ENCODE peak calls at places on chromosomes 1 and 21, in six cellular contexts. T, S, X, B, L and M are unnamed samples.

GRCh38 chr1:205451759-205452164 is 4.1 kb downstream of the BLACAT1 start:
- DNase-seq in X (no peak), T (no peak), B (peak; percentile 67), L (no peak), S (no peak), M (no peak)

GRCh38 chr1:201290551-201290950 is 7.2 kb downstream of the PKP1 start:
- DNase-seq in S (no peak), B (no peak), X (no peak), L (no peak), T (no peak), M (no peak)

GRCh38 chr1:184986250-184986649 is 11.9 kb upstream of the NIBAN1 start:
- DNase-seq in T (no peak), B (no peak), S (no peak), L (no peak), X (peak; percentile 43), M (peak; percentile 45)

GRCh38 chr1:160061376-160062100 is 8.4 kb downstream of the KCNJ10 start:
- DNase-seq in X (peak; percentile 52), T (no peak), L (no peak), B (no peak), S (no peak), M (no peak)

GRCh38 chr1:172352435-172352834 is 68.0 kb upstream of the C1orf105 start:
- DNase-seq in S (no peak), T (no peak), B (no peak), X (peak; percentile 90), L (no peak), M (peak; percentile 57)

GRCh38 chr1:54016343-54017282 is 1.4 kb downstream of the LDLRAD1 start:
- DNase-seq in X (peak; percentile 89), S (no peak), B (no peak), L (no peak), T (no peak), M (peak; percentile 39)

GRCh38 chr1:61320575-61320974 is 238.2 kb downstream of the NFIA start:
- DNase-seq in S (no peak), L (no peak), X (no peak), B (no peak), T (no peak), M (no peak)

GRCh38 chr21:23152130-23152529 is 2153.9 kb downstream of the NCAM2 start:
- DNase-seq in L (no peak), X (no peak), B (no peak), S (no peak), T (no peak), M (no peak)

GRCh38 chr1:79519084-79519760 is 512.7 kb upstream of the ADGRL4 start:
- DNase-seq in B (no peak), L (no peak), S (no peak), X (no peak), T (no peak), M (no peak)

GRCh38 chr1:222777977-222778376 is 36.9 kb upstream of the DISP1 start:
- DNase-seq in X (peak; percentile 98), L (no peak), S (no peak), T (no peak), B (no peak), M (no peak)

GRCh38 chr1:33633019-33633801 is 160.8 kb downstream of the ZSCAN20 start:
- DNase-seq in S (peak; percentile 94), L (peak; percentile 59), T (peak; percentile 89), X (peak; percentile 71), B (peak; percentile 90), M (peak; percentile 83)

GRCh38 chr1:30639881-30640452 is 83.4 kb downstream of the MATN1 start:
- DNase-seq in L (no peak), X (no peak), B (no peak), S (no peak), T (no peak), M (no peak)

GRCh38 chr1:20079661-20080305 is 9.8 kb downstream of the PLA2G5 start:
- DNase-seq in L (no peak), T (no peak), X (no peak), B (no peak), S (no peak), M (no peak)

GRCh38 chr1:147579532-147580199 is 38.4 kb downstream of the BCL9 start:
- DNase-seq in S (no peak), T (no peak), B (no peak), L (no peak), X (peak; percentile 17), M (peak; percentile 45)

GRCh38 chr1:191368891-191369654 is 789.2 kb upstream of the RGS18 start:
- DNase-seq in T (no peak), B (no peak), S (no peak), X (no peak), L (no peak), M (no peak)

GRCh38 chr1:68644521-68644920 is 147.6 kb upstream of the DEPDC1 start:
- DNase-seq in T (no peak), L (no peak), B (no peak), S (no peak), X (peak; percentile 29), M (no peak)

GRCh38 chr1:204889681-204890373 is 19.2 kb downstream of the NFASC start:
- DNase-seq in L (no peak), B (no peak), X (no peak), T (no peak), S (no peak), M (no peak)

GRCh38 chr1:76239470-76239918 is 164.9 kb downstream of the ST6GALNAC3 start:
- DNase-seq in T (no peak), X (no peak), S (peak; percentile 6), L (no peak), B (no peak), M (no peak)

GRCh38 chr1:33637846-33638440 is 165.5 kb downstream of the ZSCAN20 start:
- DNase-seq in X (no peak), T (no peak), L (no peak), B (no peak), S (no peak), M (no peak)

GRCh38 chr1:3402258-3403010 is 52.0 kb upstream of the ARHGEF16 start:
- DNase-seq in B (no peak), T (no peak), S (no peak), L (peak; percentile 31), X (no peak), M (peak; percentile 14)

GRCh38 chr21:15241997-15242767 is 177.4 kb upstream of the NRIP1 start:
- DNase-seq in T (no peak), L (no peak), B (no peak), X (peak; percentile 57), S (no peak), M (no peak)

GRCh38 chr1:209229494-209230059 is 353.9 kb upstream of the CAMK1G start:
- DNase-seq in T (no peak), B (no peak), X (peak; percentile 98), S (no peak), L (no peak), M (no peak)

GRCh38 chr1:164768045-164768402 is 209.0 kb downstream of the PBX1 start:
- DNase-seq in B (no peak), L (no peak), X (no peak), T (no peak), S (no peak), M (peak; percentile 69)

GRCh38 chr1:241586905-241587532 is 53.1 kb downstream of the CHML start:
- DNase-seq in B (no peak), T (no peak), L (no peak), X (no peak), S (no peak), M (no peak)

DNA sequence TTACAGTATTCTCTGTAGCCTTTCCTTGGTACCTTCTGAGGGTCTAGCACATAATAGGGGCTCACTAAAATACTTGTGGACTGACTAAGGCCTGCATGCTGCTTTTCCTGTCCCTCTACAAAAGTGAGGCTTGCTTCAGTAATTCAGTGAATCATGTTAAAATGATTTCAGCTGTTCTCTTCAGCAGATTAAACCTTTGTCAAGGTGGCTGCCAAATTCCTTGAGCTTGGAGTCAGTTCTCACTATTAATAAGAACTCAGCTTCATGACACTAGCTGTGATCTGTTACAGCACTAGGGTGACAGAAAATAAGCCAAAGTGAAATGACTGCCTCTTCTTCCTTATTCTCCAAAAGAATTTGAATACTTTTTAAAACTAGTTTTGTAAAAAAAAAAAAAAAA is 128.8 kb downstream of the KCNN3 start:
- DNase-seq in X (peak; percentile 30), T (no peak), S (no peak), B (no peak), L (no peak), M (no peak)
- TF ChIP-seq CTCF in X (no peak), T (no peak), S (no peak), B (no peak), L (no peak), M (no peak)

GRCh38 chr1:13892141-13892670 is 192.2 kb downstream of the PRDM2 start:
- DNase-seq in B (no peak), T (no peak), X (no peak), S (no peak), L (no peak), M (no peak)

GRCh38 chr1:13892671-13893325 is 192.8 kb downstream of the PRDM2 start:
- DNase-seq in T (no peak), X (no peak), L (no peak), S (no peak), B (no peak), M (no peak)

GRCh38 chr1:13890766-13891165 is 190.8 kb downstream of the PRDM2 start:
- DNase-seq in T (no peak), B (no peak), L (no peak), X (no peak), S (no peak), M (no peak)

GRCh38 chr1:13896932-13897331 is 196.9 kb downstream of the PRDM2 start:
- DNase-seq in B (no peak), X (no peak), T (no peak), L (no peak), S (no peak), M (no peak)

GRCh38 chr1:13893456-13893855 is 193.5 kb downstream of the PRDM2 start:
- DNase-seq in S (no peak), T (no peak), B (no peak), X (no peak), L (no peak), M (no peak)
- H3K4me3 ChIP-seq in S (peak overlapping the region; percentile 0), T (peak overlapping the region; percentile 57), B (no peak overlapping the region), X (no peak overlapping the region), L (no peak overlapping the region), M (no peak overlapping the region)

GRCh38 chr1:107196973-107197562 is 56.2 kb downstream of the NTNG1 start:
- DNase-seq in S (no peak), T (no peak), B (peak; percentile 39), X (peak; percentile 26), L (no peak), M (no peak)
- TF ChIP-seq CTCF in S (no peak), T (no peak), B (peak; percentile 45), X (peak; percentile 38), L (peak; percentile 29), M (peak; percentile 38)

DNA sequence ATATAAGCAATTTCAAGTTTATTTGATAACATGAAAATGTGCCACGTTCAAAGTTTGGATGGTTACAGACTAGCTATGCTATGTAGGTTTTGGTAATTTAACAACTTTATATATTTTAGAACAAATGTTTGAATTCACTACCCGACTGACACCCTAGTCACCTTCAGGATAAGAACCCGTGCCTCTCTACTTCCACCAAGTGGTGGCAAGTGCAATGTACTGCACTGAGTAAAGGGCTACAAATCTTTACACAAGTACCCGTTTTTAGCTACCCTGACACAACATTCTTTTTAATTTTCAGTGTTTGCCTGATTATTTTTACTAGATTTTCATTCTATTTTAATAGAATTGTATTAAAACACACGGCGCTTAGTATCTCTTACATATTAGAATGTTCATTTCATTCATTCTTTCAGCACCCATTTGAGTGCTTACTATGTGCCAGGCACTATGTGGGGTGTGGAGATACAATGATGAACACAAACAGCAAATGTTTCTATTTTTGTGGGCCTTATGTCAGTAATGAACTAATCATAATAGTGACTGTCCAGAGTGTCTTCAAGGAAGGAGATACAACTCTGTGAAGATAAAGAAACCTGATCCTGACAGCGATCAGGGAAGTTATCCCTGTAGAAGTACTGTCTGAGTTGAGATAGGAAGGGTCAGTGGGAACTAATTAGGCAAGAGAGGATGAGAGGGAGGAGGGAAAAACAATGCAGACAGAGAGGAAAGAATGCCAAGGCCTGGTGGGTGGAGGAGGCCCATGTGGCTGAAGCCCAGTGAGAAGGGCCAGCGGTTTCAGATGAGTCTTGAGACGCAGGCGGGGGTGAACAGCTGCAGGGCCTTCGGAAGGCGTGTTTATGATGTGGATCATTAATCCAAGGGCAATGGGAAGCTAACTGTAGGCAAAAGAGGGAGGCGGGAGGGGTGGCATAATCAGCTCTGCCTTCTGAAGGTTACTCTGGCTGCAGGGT is 3.8 kb downstream of the LCA5L start:
- DNase-seq in T (no peak), L (no peak), B (peak; percentile 65), X (peak; percentile 50), S (peak; percentile 29), M (peak; percentile 51)
- H3K4me3 ChIP-seq in T (no peak overlapping the region), L (no peak overlapping the region), B (no peak overlapping the region), X (no peak overlapping the region), S (no peak overlapping the region), M (no peak overlapping the region)